ENCODE peak calls at places on chromosome 6, in five cellular contexts. One of them, this sample, is unnamed.

GRCh38 chr6:127291495-127291894 is 24.8 kb downstream of the RNF146 start:
- DNase-seq in left ventricle myocardium inferior: no peak
- DNase-seq in GM20000: peak
- DNase-seq in RWPE2: no peak
- DNase-seq in neural crest cell: no peak
- DNase-seq in this sample: peak

GRCh38 chr6:101302593-101302992 is 90.9 kb upstream of the GRIK2 start:
- DNase-seq in left ventricle myocardium inferior: no peak
- DNase-seq in GM20000: no peak
- DNase-seq in RWPE2: no peak
- DNase-seq in neural crest cell: no peak
- DNase-seq in this sample: no peak

GRCh38 chr6:149646599-149646998 is 1.9 kb downstream of the KATNA1 start:
- DNase-seq in left ventricle myocardium inferior: no peak
- DNase-seq in GM20000: no peak
- DNase-seq in RWPE2: no peak
- DNase-seq in neural crest cell: no peak
- DNase-seq in this sample: peak

GRCh38 chr6:16471222-16471784 is 232.9 kb downstream of the GMPR start:
- DNase-seq in left ventricle myocardium inferior: no peak
- DNase-seq in GM20000: no peak
- DNase-seq in RWPE2: no peak
- DNase-seq in neural crest cell: no peak
- DNase-seq in this sample: peak

GRCh38 chr6:20332441-20333006 is 69.2 kb upstream of the E2F3 start:
- DNase-seq in left ventricle myocardium inferior: no peak
- DNase-seq in GM20000: no peak
- DNase-seq in RWPE2: no peak
- DNase-seq in neural crest cell: no peak
- DNase-seq in this sample: no peak

GRCh38 chr6:111793711-111794111 is 79.5 kb downstream of the FYN start:
- DNase-seq in left ventricle myocardium inferior: no peak
- DNase-seq in GM20000: peak
- DNase-seq in RWPE2: no peak
- DNase-seq in neural crest cell: no peak
- DNase-seq in this sample: no peak

GRCh38 chr6:73290435-73290834 is 27.4 kb upstream of the KHDC1 start:
- DNase-seq in left ventricle myocardium inferior: no peak
- DNase-seq in GM20000: no peak
- DNase-seq in RWPE2: no peak
- DNase-seq in neural crest cell: no peak
- DNase-seq in this sample: no peak

GRCh38 chr6:12291785-12292604 is 1.8 kb downstream of the EDN1 start:
- DNase-seq in left ventricle myocardium inferior: no peak
- DNase-seq in GM20000: peak
- DNase-seq in RWPE2: no peak
- DNase-seq in neural crest cell: no peak
- DNase-seq in this sample: no peak

GRCh38 chr6:69732045-69732444 is 64.8 kb downstream of the LMBRD1 start:
- DNase-seq in left ventricle myocardium inferior: no peak
- DNase-seq in GM20000: no peak
- DNase-seq in RWPE2: no peak
- DNase-seq in neural crest cell: no peak
- DNase-seq in this sample: no peak

GRCh38 chr6:69735029-69735428 is 61.8 kb downstream of the LMBRD1 start:
- DNase-seq in left ventricle myocardium inferior: no peak
- DNase-seq in GM20000: no peak
- DNase-seq in RWPE2: no peak
- DNase-seq in neural crest cell: no peak
- DNase-seq in this sample: no peak

GRCh38 chr6:69729870-69730449 is 66.8 kb downstream of the LMBRD1 start:
- DNase-seq in left ventricle myocardium inferior: no peak
- DNase-seq in GM20000: no peak
- DNase-seq in RWPE2: no peak
- DNase-seq in neural crest cell: no peak
- DNase-seq in this sample: peak

DNA sequence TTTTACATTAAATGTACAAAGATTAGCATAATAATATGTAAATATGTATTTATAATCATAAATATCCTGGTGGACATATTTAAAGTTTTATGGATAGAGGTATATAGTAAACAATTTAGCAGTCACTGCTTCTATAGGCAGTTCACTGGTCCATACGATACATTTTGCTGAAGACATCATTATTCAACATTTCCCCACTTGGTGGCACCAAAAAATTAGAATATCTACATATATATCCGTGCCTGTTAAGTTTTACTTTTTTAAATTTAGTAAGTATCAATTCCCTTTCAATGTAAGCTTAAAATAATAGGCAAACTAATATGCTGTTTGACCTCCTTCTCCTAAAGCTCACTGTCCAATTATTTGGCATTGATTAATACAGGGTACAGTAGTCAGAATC is 64.2 kb downstream of the LMBRD1 start:
- DNase-seq in left ventricle myocardium inferior: no peak
- DNase-seq in GM20000: peak
- DNase-seq in RWPE2: no peak
- DNase-seq in neural crest cell: no peak
- DNase-seq in this sample: peak
- TF ChIP-seq CTCF in left ventricle myocardium inferior: peak
- TF ChIP-seq CTCF in GM20000: no peak
- TF ChIP-seq CTCF in RWPE2: peak
- TF ChIP-seq CTCF in neural crest cell: peak
- TF ChIP-seq CTCF in this sample: peak

GRCh38 chr6:8131265-8131897 is 29.0 kb upstream of the EEF1E1 start:
- DNase-seq in left ventricle myocardium inferior: no peak
- DNase-seq in GM20000: peak
- DNase-seq in RWPE2: no peak
- DNase-seq in neural crest cell: peak
- DNase-seq in this sample: peak
- TF ChIP-seq CTCF in left ventricle myocardium inferior: peak
- TF ChIP-seq CTCF in GM20000: peak
- TF ChIP-seq CTCF in RWPE2: peak
- TF ChIP-seq CTCF in neural crest cell: peak
- TF ChIP-seq CTCF in this sample: peak

GRCh38 chr6:27608916-27609883 is 136.3 kb upstream of the ZNF184 start:
- DNase-seq in left ventricle myocardium inferior: no peak
- DNase-seq in GM20000: no peak
- DNase-seq in RWPE2: peak
- DNase-seq in neural crest cell: no peak
- DNase-seq in this sample: peak
- TF ChIP-seq CTCF in left ventricle myocardium inferior: no peak
- TF ChIP-seq CTCF in GM20000: peak
- TF ChIP-seq CTCF in RWPE2: peak
- TF ChIP-seq CTCF in neural crest cell: peak
- TF ChIP-seq CTCF in this sample: peak

DNA sequence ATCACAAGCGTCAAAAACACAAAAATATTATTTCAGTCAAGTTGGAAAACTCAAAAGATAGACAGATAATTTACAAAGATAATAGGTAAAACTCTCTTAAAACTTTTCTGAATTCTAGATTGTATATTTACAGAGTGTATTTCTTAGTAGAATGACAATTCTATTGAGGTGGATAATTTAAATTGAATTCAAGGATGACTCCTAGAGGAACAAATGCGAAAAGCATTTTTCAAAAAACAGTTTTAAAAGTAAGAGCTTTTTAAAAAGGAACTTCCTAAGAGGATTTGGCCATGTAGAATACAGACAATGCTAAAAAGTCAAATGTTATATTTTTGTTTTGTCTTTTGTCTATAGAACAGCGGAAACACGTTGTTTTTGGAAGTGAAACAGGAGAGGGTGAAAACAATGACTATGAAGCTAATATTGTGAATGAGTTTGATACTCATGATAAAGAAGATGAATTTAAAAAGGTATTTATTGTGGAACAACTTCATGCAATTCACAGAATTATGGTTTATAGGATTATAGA is 90.1 kb downstream of the DNAH8 start:
- DNase-seq in left ventricle myocardium inferior: no peak
- DNase-seq in GM20000: no peak
- DNase-seq in RWPE2: no peak
- DNase-seq in neural crest cell: no peak
- DNase-seq in this sample: no peak
- TF ChIP-seq CTCF in left ventricle myocardium inferior: no peak
- TF ChIP-seq CTCF in GM20000: no peak
- TF ChIP-seq CTCF in RWPE2: peak
- TF ChIP-seq CTCF in neural crest cell: no peak
- TF ChIP-seq CTCF in this sample: no peak

DNA sequence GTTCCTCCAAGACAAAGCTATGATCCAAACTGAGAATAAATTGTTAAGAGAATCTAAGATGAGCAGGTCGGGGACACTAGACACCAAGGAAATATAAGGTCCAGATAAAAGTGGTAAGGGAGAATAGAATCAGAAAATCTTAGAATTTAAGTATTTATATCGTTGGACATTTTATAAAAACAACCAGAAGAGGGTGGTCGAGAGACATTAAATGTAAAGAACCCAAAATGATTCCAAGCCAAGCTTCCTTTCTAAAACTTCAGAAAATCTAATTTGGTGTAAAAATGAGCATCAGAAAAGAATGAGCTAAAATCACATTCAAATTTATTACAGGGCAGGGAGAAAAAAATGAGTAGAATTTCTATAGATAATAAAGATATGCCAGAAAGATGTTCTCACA is 97.8 kb upstream of the OGFRL1 start:
- DNase-seq in left ventricle myocardium inferior: no peak
- DNase-seq in GM20000: no peak
- DNase-seq in RWPE2: no peak
- DNase-seq in neural crest cell: no peak
- DNase-seq in this sample: peak
- TF ChIP-seq CTCF in left ventricle myocardium inferior: peak
- TF ChIP-seq CTCF in GM20000: no peak
- TF ChIP-seq CTCF in RWPE2: peak
- TF ChIP-seq CTCF in neural crest cell: peak
- TF ChIP-seq CTCF in this sample: no peak

GRCh38 chr6:156471000-156471399 is 306.2 kb upstream of the ARID1B start:
- DNase-seq in left ventricle myocardium inferior: no peak
- DNase-seq in GM20000: no peak
- DNase-seq in RWPE2: no peak
- DNase-seq in neural crest cell: no peak
- DNase-seq in this sample: no peak

DNA sequence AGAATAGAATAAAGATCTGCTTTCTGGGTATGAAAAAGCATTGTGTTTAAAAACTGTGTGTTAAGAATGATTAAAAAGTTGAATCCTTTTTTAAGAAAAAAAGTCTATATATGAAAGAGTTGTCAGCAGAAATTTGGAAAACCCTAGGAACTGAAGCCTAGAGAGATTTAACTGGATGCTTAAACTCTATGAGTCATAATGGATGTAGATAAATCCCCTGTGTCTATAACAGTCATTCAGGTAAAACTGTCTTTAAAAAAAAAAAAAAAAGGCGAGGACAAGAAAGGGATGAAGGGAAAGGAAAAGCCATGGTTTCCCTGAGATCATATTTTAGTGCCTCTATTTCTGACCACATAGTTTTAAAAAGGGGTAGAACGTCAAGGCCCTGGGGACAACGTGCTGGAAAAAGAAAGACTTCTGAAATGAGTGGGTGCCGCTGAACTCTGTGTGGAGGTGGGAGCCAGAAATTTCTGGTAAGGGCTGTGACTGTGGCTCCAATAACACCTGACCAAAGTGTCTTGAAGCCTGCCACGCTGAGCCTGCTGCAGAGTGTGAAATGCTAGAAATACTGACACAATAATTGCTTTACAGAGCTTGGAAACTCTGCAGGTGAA is 302.6 kb upstream of the ARID1B start:
- DNase-seq in left ventricle myocardium inferior: no peak
- DNase-seq in GM20000: peak
- DNase-seq in RWPE2: no peak
- DNase-seq in neural crest cell: no peak
- DNase-seq in this sample: no peak
- TF ChIP-seq CTCF in left ventricle myocardium inferior: no peak
- TF ChIP-seq CTCF in GM20000: no peak
- TF ChIP-seq CTCF in RWPE2: no peak
- TF ChIP-seq CTCF in neural crest cell: no peak
- TF ChIP-seq CTCF in this sample: no peak

GRCh38 chr6:47476794-47477496 is 644 bp upstream of the CD2AP start:
- DNase-seq in left ventricle myocardium inferior: no peak
- DNase-seq in GM20000: no peak
- DNase-seq in RWPE2: no peak
- DNase-seq in neural crest cell: no peak
- DNase-seq in this sample: no peak

GRCh38 chr6:47478233-47479155 is 905 bp downstream of the CD2AP start:
- DNase-seq in left ventricle myocardium inferior: peak
- DNase-seq in GM20000: no peak
- DNase-seq in RWPE2: no peak
- DNase-seq in neural crest cell: no peak
- DNase-seq in this sample: peak

GRCh38 chr6:47479156-47479541 is 1.6 kb downstream of the CD2AP start:
- DNase-seq in left ventricle myocardium inferior: no peak
- DNase-seq in GM20000: no peak
- DNase-seq in RWPE2: no peak
- DNase-seq in neural crest cell: no peak
- DNase-seq in this sample: no peak

GRCh38 chr6:47479874-47480273 is 2.3 kb downstream of the CD2AP start:
- DNase-seq in left ventricle myocardium inferior: no peak
- DNase-seq in GM20000: no peak
- DNase-seq in RWPE2: no peak
- DNase-seq in neural crest cell: no peak
- DNase-seq in this sample: no peak

DNA sequence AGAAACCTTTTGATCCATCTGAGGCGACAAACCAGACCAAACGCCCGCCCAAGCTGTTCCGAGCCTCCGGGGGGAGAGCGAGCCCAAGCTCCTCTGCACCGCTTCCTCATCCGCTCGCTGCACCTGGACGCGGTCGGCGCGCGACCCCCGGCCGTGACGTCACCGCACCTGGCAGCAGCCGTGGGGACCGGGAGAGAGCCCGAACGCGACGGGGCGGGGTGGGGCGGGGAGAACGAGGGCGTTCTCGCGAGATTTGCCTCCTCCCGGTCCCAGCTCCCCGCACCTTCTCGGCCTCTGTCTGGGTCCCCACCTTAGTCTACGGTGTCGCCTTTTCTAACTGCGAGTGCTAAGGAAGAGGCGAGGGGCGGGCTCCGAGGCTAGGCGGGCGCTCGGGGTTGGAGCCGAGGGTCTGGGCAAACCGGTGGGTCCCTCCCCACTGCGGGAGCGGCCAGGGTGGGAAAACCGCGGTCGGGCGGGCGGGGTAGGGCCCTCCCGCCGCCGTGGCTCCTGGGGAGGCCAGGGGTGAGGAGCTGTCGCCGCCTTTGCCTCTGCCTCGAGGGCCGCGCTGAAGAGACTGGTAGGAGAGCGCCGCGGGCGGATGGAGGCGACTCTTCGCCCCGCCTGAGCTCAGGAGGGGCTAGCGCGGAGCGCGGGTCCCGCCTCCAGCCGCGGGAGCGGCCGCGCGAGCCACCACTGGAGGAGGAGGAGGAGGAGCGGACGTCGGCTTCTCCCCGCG is at the start of gene CD2AP:
- DNase-seq in left ventricle myocardium inferior: peak
- DNase-seq in GM20000: peak
- DNase-seq in RWPE2: peak
- DNase-seq in neural crest cell: peak
- DNase-seq in this sample: peak
- TF ChIP-seq CTCF in left ventricle myocardium inferior: peak
- TF ChIP-seq CTCF in GM20000: peak
- TF ChIP-seq CTCF in RWPE2: no peak
- TF ChIP-seq CTCF in neural crest cell: no peak
- TF ChIP-seq CTCF in this sample: no peak

DNA sequence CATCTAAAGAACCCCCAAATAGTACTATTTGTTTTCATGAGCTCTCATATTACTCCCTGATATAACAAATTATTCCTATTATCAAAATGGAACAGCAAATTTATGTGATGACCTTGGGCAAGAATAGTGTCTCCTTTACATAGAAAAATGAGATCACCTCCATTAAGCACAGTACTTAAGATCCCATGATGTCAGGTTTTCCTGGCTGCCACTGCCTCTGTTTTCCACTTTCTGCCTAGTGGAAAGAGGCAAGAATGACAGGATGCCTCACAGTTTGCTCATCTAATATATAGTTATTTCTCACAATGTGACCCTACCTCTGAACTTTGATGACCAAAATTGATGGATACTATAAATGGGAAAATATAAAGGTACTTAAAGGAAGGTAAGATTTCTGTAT is 260.1 kb upstream of the SGK1 start:
- DNase-seq in left ventricle myocardium inferior: no peak
- DNase-seq in GM20000: no peak
- DNase-seq in RWPE2: no peak
- DNase-seq in neural crest cell: no peak
- DNase-seq in this sample: no peak
- TF ChIP-seq CTCF in left ventricle myocardium inferior: peak
- TF ChIP-seq CTCF in GM20000: no peak
- TF ChIP-seq CTCF in RWPE2: no peak
- TF ChIP-seq CTCF in neural crest cell: no peak
- TF ChIP-seq CTCF in this sample: no peak